ENCODE peak calls at places on chromosomes 1 and 21, in eight cellular contexts. G is activated CD8-positive, alpha-beta T cell treated with anti-CD3 and anti-CD28 coated beads for 36 hours; B is brain microvascular endothelial cell; N is astrocyte of the cerebellum; D is psoas muscle; S is retinal pigment epithelial cell; U is cardiac fibroblast; V is neural crest cell. E is an unnamed sample.

GRCh38 chr1:22096463-22096862 is 44.0 kb downstream of the CDC42 start:
- DNase-seq in G (no peak), B (no peak), N (no peak), D (no peak), S (no peak), U (no peak), V (no peak), E (no peak)

GRCh38 chr1:228841632-228842031 is 106.4 kb downstream of the RHOU start:
- DNase-seq in G (no peak), B (no peak), N (no peak), D (no peak), S (no peak), U (no peak), V (no peak), E (no peak)

GRCh38 chr1:222464841-222465210 is 83.1 kb downstream of the HHIPL2 start:
- DNase-seq in G (peak), B (peak), N (no peak), D (peak), S (no peak), U (peak), V (peak), E (no peak)

GRCh38 chr21:33948096-33948950 is 32.7 kb upstream of the ATP5PO start:
- DNase-seq in G (peak), B (no peak), N (no peak), D (peak), S (no peak), U (peak), V (peak), E (peak)

GRCh38 chr1:61898658-61899057 is 156.4 kb downstream of the PATJ start:
- DNase-seq in G (no peak), B (no peak), N (no peak), D (no peak), S (no peak), U (no peak), V (no peak), E (no peak)

GRCh38 chr1:24119489-24119858 is 7.5 kb upstream of the MYOM3 start:
- DNase-seq in G (no peak), B (no peak), N (no peak), D (peak), S (no peak), U (no peak), V (no peak), E (no peak)

GRCh38 chr1:181077576-181078242 is 10.8 kb upstream of the IER5 start:
- DNase-seq in G (no peak), B (no peak), N (no peak), D (no peak), S (no peak), U (peak), V (no peak), E (no peak)

GRCh38 chr1:64920936-64921589 is 45.3 kb downstream of the JAK1 start:
- DNase-seq in G (peak), B (peak), N (no peak), D (no peak), S (peak), U (peak), V (no peak), E (no peak)

GRCh38 chr1:67484492-67484891 is 54.3 kb upstream of the SERBP1 start:
- DNase-seq in G (peak), B (no peak), N (peak), D (no peak), S (no peak), U (no peak), V (no peak), E (no peak)

GRCh38 chr1:2301607-2302291 is 73.6 kb downstream of the SKI start:
- DNase-seq in G (peak), B (no peak), N (no peak), D (no peak), S (no peak), U (no peak), V (no peak), E (no peak)

GRCh38 chr1:243842978-243843490 is 7.0 kb downstream of the AKT3 start:
- DNase-seq in G (peak), B (peak), N (peak), D (no peak), S (no peak), U (peak), V (no peak), E (no peak)

GRCh38 chr1:53047737-53048344 is 14.2 kb upstream of the PODN start:
- DNase-seq in G (no peak), B (peak), N (peak), D (no peak), S (peak), U (peak), V (no peak), E (no peak)

GRCh38 chr21:32184485-32184884 is 94.4 kb downstream of the MIS18A start:
- DNase-seq in G (no peak), B (no peak), N (no peak), D (no peak), S (no peak), U (no peak), V (no peak), E (no peak)

GRCh38 chr1:154860154-154860870 is 9.8 kb downstream of the KCNN3 start:
- DNase-seq in G (no peak), B (no peak), N (no peak), D (peak), S (no peak), U (peak), V (no peak), E (no peak)

GRCh38 chr1:198155253-198155652 is 1.5 kb upstream of the NEK7 start:
- DNase-seq in G (no peak), B (peak), N (peak), D (no peak), S (no peak), U (peak), V (no peak), E (no peak)

GRCh38 chr1:47444578-47445465 is 7.0 kb downstream of the FOXD2 start:
- DNase-seq in G (peak), B (no peak), N (no peak), D (peak), S (no peak), U (peak), V (no peak), E (no peak)

GRCh38 chr1:186899577-186899976 is 70.8 kb downstream of the PLA2G4A start:
- DNase-seq in G (peak), B (no peak), N (no peak), D (no peak), S (no peak), U (no peak), V (no peak), E (no peak)

GRCh38 chr1:226009650-226010044 is 10.5 kb upstream of the SDE2 start:
- DNase-seq in G (no peak), B (no peak), N (no peak), D (no peak), S (no peak), U (no peak), V (no peak), E (no peak)

GRCh38 chr1:157240495-157241184 is 102.4 kb upstream of the ETV3 start:
- DNase-seq in G (no peak), B (no peak), N (no peak), D (no peak), S (no peak), U (no peak), V (no peak), E (peak)

GRCh38 chr21:32958288-32958992 is 67.3 kb upstream of the OLIG2 start:
- DNase-seq in G (no peak), B (no peak), N (no peak), D (no peak), S (no peak), U (no peak), V (no peak), E (no peak)

GRCh38 chr1:30742300-30742962 is 15.1 kb downstream of the LAPTM5 start:
- DNase-seq in G (no peak), B (no peak), N (no peak), D (no peak), S (no peak), U (no peak), V (no peak), E (no peak)

GRCh38 chr1:41245659-41246058 is 3.6 kb upstream of the SCMH1 start:
- DNase-seq in G (no peak), B (no peak), N (peak), D (no peak), S (no peak), U (no peak), V (no peak), E (no peak)

GRCh38 chr21:40732998-40733397 is 114.0 kb downstream of the DSCAM start:
- DNase-seq in G (no peak), B (no peak), N (no peak), D (no peak), S (no peak), U (no peak), V (no peak), E (no peak)

GRCh38 chr1:86375688-86376087 is 20.4 kb downstream of the ODF2L start:
- DNase-seq in G (no peak), B (no peak), N (peak), D (no peak), S (no peak), U (peak), V (no peak), E (no peak)

GRCh38 chr1:56333461-56333860 is 245.9 kb downstream of the PLPP3 start:
- DNase-seq in G (no peak), B (no peak), N (no peak), D (no peak), S (no peak), U (no peak), V (no peak), E (no peak)

GRCh38 chr21:29075706-29076447 is 2.4 kb upstream of the CCT8 start:
- DNase-seq in G (peak), B (no peak), N (no peak), D (no peak), S (no peak), U (no peak), V (no peak), E (no peak)

GRCh38 chr1:60898987-60899386 is 183.4 kb upstream of the NFIA start:
- DNase-seq in G (peak), B (no peak), N (no peak), D (no peak), S (no peak), U (no peak), V (no peak), E (no peak)

GRCh38 chr1:113802367-113803007 is 9.8 kb downstream of the RSBN1 start:
- DNase-seq in G (no peak), B (no peak), N (no peak), D (no peak), S (no peak), U (no peak), V (no peak), E (no peak)

GRCh38 chr1:197965132-197965707 is 48.0 kb downstream of the LHX9 start:
- DNase-seq in G (no peak), B (no peak), N (no peak), D (no peak), S (no peak), U (no peak), V (no peak), E (no peak)

GRCh38 chr1:66503841-66504470 is 30.0 kb upstream of the SGIP1 start:
- DNase-seq in G (peak), B (peak), N (peak), D (no peak), S (peak), U (peak), V (peak), E (no peak)

GRCh38 chr1:109034382-109034781 is 7.5 kb downstream of the WDR47 start:
- DNase-seq in G (no peak), B (no peak), N (no peak), D (no peak), S (no peak), U (no peak), V (no peak), E (no peak)

GRCh38 chr1:115782571-115783281 is 14.2 kb upstream of the CASQ2 start:
- DNase-seq in G (no peak), B (peak), N (no peak), D (no peak), S (peak), U (peak), V (no peak), E (no peak)

GRCh38 chr1:159957824-159958268 is 3.8 kb upstream of the SLAMF9 start:
- DNase-seq in G (no peak), B (no peak), N (no peak), D (no peak), S (no peak), U (no peak), V (no peak), E (no peak)

GRCh38 chr1:91617242-91617837 is 116.7 kb downstream of the CDC7 start:
- DNase-seq in G (peak), B (no peak), N (no peak), D (peak), S (no peak), U (no peak), V (no peak), E (peak)

GRCh38 chr1:109570414-109570813 is 22.0 kb downstream of the GNAI3 start:
- DNase-seq in G (no peak), B (peak), N (no peak), D (no peak), S (peak), U (peak), V (no peak), E (no peak)

GRCh38 chr1:239386453-239387303 is at the start of gene CHRM3:
- DNase-seq in G (peak), B (no peak), N (no peak), D (peak), S (peak), U (peak), V (peak), E (peak)

GRCh38 chr1:111836111-111836510 is 80.4 kb downstream of the DDX20 start:
- DNase-seq in G (no peak), B (no peak), N (no peak), D (no peak), S (no peak), U (no peak), V (no peak), E (no peak)
- TF ChIP-seq CTCF in G (no peak), B (no peak), N (no peak), D (no peak), S (no peak), U (no peak), V (no peak), E (no peak)

GRCh38 chr1:201696217-201696761 is 132.7 kb upstream of the IPO9 start:
- DNase-seq in G (no peak), B (peak), N (peak), D (peak), S (no peak), U (peak), V (no peak), E (no peak)
- TF ChIP-seq CTCF in G (no peak), B (peak), N (no peak), D (no peak), S (no peak), U (no peak), V (no peak), E (no peak)

DNA sequence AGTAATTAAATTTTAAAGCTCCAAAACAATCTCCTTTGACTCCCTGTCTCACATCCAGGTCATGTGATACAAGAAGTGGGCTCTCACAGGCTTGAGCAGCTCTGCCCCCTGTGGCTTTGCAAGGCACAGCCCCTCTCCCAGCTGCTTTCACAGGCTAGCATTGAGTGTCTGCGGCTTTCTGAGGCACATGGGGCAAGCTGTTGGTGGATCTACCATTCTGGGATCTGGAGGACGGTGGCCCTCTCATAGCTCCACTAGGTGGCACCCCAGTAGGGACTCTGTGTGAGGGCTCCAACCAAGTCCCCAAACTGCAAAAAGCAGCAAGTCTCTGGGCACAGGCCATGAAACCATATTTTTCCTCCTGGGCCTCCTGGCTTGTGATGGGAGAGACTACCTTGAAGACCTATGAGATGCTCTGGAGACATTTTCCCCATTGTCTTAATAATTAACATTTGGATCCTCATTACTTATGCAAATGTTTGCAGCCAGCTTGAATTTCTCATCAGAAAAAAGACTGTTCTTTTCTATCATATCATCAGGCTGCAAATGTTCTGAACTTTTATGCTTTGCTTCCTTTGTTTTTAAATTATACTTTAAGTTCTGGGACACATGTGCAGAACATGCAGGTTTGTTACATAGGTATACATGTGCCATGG is 554.1 kb upstream of the OLFM3 start:
- DNase-seq in G (peak), B (peak), N (no peak), D (peak), S (no peak), U (peak), V (no peak), E (peak)
- TF ChIP-seq CTCF in G (no peak), B (peak), N (peak), D (no peak), S (peak), U (peak), V (peak), E (peak)

GRCh38 chr1:100320311-100321097 is 31.8 kb upstream of the CDC14A start:
- DNase-seq in G (no peak), B (no peak), N (no peak), D (no peak), S (no peak), U (no peak), V (no peak), E (no peak)

GRCh38 chr1:100321098-100321493 is 31.2 kb upstream of the CDC14A start:
- DNase-seq in G (no peak), B (no peak), N (no peak), D (no peak), S (no peak), U (no peak), V (no peak), E (no peak)

GRCh38 chr1:100313382-100313781 is 38.9 kb upstream of the CDC14A start:
- DNase-seq in G (no peak), B (no peak), N (no peak), D (no peak), S (no peak), U (peak), V (no peak), E (no peak)

DNA sequence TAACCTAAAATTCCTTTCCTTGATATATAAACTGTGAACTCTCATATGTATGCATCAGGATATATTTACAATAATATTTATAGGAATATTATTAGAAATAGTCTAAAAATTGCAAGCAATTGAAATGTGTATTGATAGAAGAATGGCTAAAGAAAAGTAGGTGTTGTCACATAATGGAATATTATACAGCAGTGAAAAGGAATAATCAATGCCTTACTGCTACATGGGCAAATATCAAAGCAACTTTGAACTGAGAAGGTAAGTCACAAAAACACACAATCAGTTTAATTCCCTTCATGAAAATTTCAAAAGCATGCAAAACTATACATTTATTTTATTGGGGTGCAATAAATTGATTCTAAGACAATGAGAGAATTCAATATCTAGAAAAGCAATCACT is 35.7 kb upstream of the CDC14A start:
- DNase-seq in G (no peak), B (no peak), N (no peak), D (no peak), S (no peak), U (no peak), V (no peak), E (no peak)
- TF ChIP-seq CTCF in G (no peak), B (no peak), N (no peak), D (no peak), S (no peak), U (no peak), V (no peak), E (no peak)

GRCh38 chr1:234694661-234695060 is 84.7 kb upstream of the IRF2BP2 start:
- DNase-seq in G (no peak), B (no peak), N (no peak), D (no peak), S (no peak), U (no peak), V (no peak), E (no peak)

GRCh38 chr1:234687011-234687410 is 77.0 kb upstream of the IRF2BP2 start:
- DNase-seq in G (no peak), B (no peak), N (no peak), D (no peak), S (no peak), U (no peak), V (no peak), E (no peak)

GRCh38 chr1:234689236-234689635 is 79.3 kb upstream of the IRF2BP2 start:
- DNase-seq in G (no peak), B (no peak), N (no peak), D (no peak), S (no peak), U (no peak), V (no peak), E (no peak)

GRCh38 chr1:234692961-234693360 is 83.0 kb upstream of the IRF2BP2 start:
- DNase-seq in G (no peak), B (no peak), N (no peak), D (no peak), S (no peak), U (no peak), V (no peak), E (no peak)

GRCh38 chr1:234691567-234691966 is 81.6 kb upstream of the IRF2BP2 start:
- DNase-seq in G (no peak), B (peak), N (no peak), D (no peak), S (no peak), U (peak), V (no peak), E (no peak)
- TF ChIP-seq CTCF in G (peak), B (peak), N (no peak), D (no peak), S (peak), U (peak), V (peak), E (no peak)

DNA sequence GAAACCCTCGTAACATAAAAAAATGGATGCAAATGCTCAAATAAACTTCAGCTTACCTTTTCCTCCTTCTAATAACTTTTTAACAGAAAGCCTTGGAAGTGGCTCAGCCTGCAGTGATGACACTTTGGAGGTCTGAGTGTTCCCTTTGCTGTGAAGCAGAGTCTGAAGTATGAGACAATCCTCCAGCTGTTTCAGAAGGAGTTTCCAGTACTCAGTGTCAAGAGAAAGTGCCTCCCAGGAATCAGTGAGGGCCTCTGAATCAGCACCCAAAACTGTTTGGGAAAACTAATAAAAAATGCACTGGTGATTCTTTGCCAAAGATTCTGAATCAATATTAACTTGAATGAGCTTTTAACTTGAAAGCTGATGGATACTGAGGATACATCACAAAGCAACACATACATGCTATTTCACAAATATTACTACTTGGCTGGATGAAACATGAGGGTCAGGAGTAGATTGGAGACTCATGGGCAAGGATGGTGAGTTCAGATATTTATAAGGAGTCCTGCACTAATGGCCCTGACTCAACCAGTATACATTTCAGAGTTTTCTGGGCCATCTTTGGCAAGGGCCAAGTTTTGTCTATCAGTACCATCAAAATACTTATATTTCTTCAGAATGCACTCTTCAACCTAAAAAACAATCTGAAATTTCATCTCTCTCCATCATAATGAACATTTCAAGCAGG is 77.0 kb downstream of the IARS2 start:
- DNase-seq in G (no peak), B (no peak), N (no peak), D (no peak), S (no peak), U (peak), V (no peak), E (no peak)
- TF ChIP-seq CTCF in G (no peak), B (no peak), N (no peak), D (no peak), S (no peak), U (no peak), V (no peak), E (no peak)

GRCh38 chr1:205122489-205122882 is 708 bp upstream of the RBBP5 start:
- DNase-seq in G (no peak), B (no peak), N (no peak), D (no peak), S (no peak), U (no peak), V (no peak), E (no peak)
- TF ChIP-seq CTCF in G (no peak), B (no peak), N (no peak), D (no peak), S (no peak), U (no peak), V (peak), E (no peak)

GRCh38 chr1:207151920-207152319 is 47.9 kb downstream of the C4BPA start:
- DNase-seq in G (no peak), B (no peak), N (no peak), D (no peak), S (no peak), U (no peak), V (no peak), E (no peak)
- TF ChIP-seq CTCF in G (no peak), B (no peak), N (no peak), D (no peak), S (no peak), U (no peak), V (no peak), E (no peak)